ENCODE peak calls at places on chromosome 7, in ten cellular contexts. O, I, B, V, X, G, C, R, J and W are unnamed samples.

GRCh38 chr7:124662937-124663336 is 102.7 kb downstream of the GPR37 start:
- DNase-seq in B (no peak), G (no peak), V (no peak), I (no peak), J (peak), X (no peak), O (no peak), C (no peak), R (no peak), W (no peak)

GRCh38 chr7:45072131-45073030 is 16.4 kb downstream of the NACAD start:
- DNase-seq in O (no peak), R (no peak), C (no peak), I (no peak), J (no peak), G (peak), X (no peak), B (no peak), V (no peak), W (no peak)

GRCh38 chr7:78620931-78621330 is 822.4 kb downstream of the PHTF2 start:
- DNase-seq in I (peak), O (no peak), G (peak), V (peak), C (no peak), J (peak), R (no peak), X (no peak), B (no peak), W (no peak)

GRCh38 chr7:19327011-19327410 is 181.8 kb upstream of the FERD3L start:
- DNase-seq in O (no peak), J (no peak), V (no peak), C (no peak), X (no peak), R (no peak), G (no peak), B (no peak), I (no peak), W (no peak)

GRCh38 chr7:44678096-44678467 is 70.6 kb upstream of the ZMIZ2 start:
- DNase-seq in B (no peak), G (no peak), R (no peak), C (no peak), V (no peak), X (no peak), O (peak), I (no peak), J (no peak), W (no peak)

GRCh38 chr7:27156901-27157716 is 634 bp upstream of the HOXA7 start:
- DNase-seq in J (no peak), I (peak), B (no peak), C (no peak), G (peak), X (peak), R (peak), O (no peak), V (no peak), W (no peak)

GRCh38 chr7:29243777-29244655 is 49.4 kb downstream of the CHN2 start:
- DNase-seq in B (no peak), X (no peak), C (no peak), J (no peak), V (no peak), R (no peak), I (no peak), O (no peak), G (no peak), W (no peak)

GRCh38 chr7:68147621-68148238 is 1151.1 kb downstream of the TYW1 start:
- DNase-seq in J (no peak), B (no peak), G (no peak), R (no peak), X (no peak), V (no peak), O (no peak), C (no peak), I (no peak), W (no peak)

GRCh38 chr7:47402941-47403340 is 179.0 kb downstream of the TNS3 start:
- DNase-seq in J (no peak), C (no peak), X (no peak), V (no peak), O (no peak), R (peak), I (no peak), G (peak), B (peak), W (no peak)

GRCh38 chr7:123367508-123368122 is 166.8 kb downstream of the IQUB start:
- DNase-seq in R (no peak), B (no peak), C (no peak), V (peak), I (peak), J (peak), G (peak), X (peak), O (no peak), W (no peak)

GRCh38 chr7:83347836-83348482 is 185.3 kb upstream of the PCLO start:
- DNase-seq in G (peak), O (no peak), C (no peak), V (no peak), B (no peak), X (no peak), R (no peak), J (peak), I (no peak), W (no peak)

GRCh38 chr7:5345171-5345570 is 62.4 kb downstream of the SLC29A4 start:
- DNase-seq in J (no peak), B (no peak), R (no peak), G (no peak), O (no peak), C (no peak), I (no peak), V (no peak), X (no peak), W (no peak)

GRCh38 chr7:149588930-149589329 is 91.3 kb upstream of the ZNF746 start:
- DNase-seq in V (no peak), I (no peak), X (no peak), B (no peak), R (no peak), J (no peak), O (no peak), C (no peak), G (no peak), W (no peak)

GRCh38 chr7:132234751-132235150 is 341.5 kb downstream of the PLXNA4 start:
- DNase-seq in B (no peak), J (no peak), G (no peak), I (no peak), R (no peak), C (no peak), X (no peak), O (peak), V (no peak), W (no peak)

GRCh38 chr7:142352543-142352942 is 94.7 kb upstream of the PRSS58 start:
- DNase-seq in R (no peak), O (no peak), C (no peak), J (no peak), I (no peak), G (peak), X (no peak), B (no peak), V (no peak), W (no peak)

GRCh38 chr7:18873674-18874341 is 243.6 kb downstream of the TWIST1 start:
- DNase-seq in V (peak), G (no peak), O (peak), R (no peak), J (peak), B (no peak), C (no peak), I (peak), X (no peak), W (no peak)

GRCh38 chr7:147400221-147400689 is 1190.3 kb upstream of the C7orf33 start:
- DNase-seq in I (no peak), C (no peak), X (no peak), O (peak), R (no peak), B (no peak), G (no peak), V (no peak), J (no peak), W (no peak)

GRCh38 chr7:24991333-24991732 is 11.4 kb upstream of the OSBPL3 start:
- DNase-seq in B (no peak), I (no peak), G (no peak), J (no peak), V (no peak), O (no peak), R (peak), X (no peak), C (no peak), W (no peak)

GRCh38 chr7:138992052-138992531 is 10.9 kb upstream of the KIAA1549 start:
- DNase-seq in B (no peak), X (no peak), C (no peak), G (no peak), J (no peak), R (no peak), O (peak), I (no peak), V (no peak), W (no peak)

GRCh38 chr7:70474639-70475234 is 657.2 kb upstream of the GALNT17 start:
- DNase-seq in G (no peak), C (no peak), I (no peak), V (peak), B (no peak), J (no peak), O (no peak), R (no peak), X (no peak), W (no peak)

GRCh38 chr7:47371317-47371716 is 210.6 kb downstream of the TNS3 start:
- DNase-seq in O (no peak), R (no peak), V (no peak), B (no peak), C (no peak), I (no peak), J (peak), X (peak), G (no peak), W (no peak)

GRCh38 chr7:1192171-1192676 is 32.2 kb upstream of the ZFAND2A start:
- DNase-seq in R (no peak), C (no peak), J (peak), O (peak), X (no peak), B (no peak), V (peak), I (no peak), G (peak), W (peak)

GRCh38 chr7:1197997-1198632 is 34.6 kb upstream of the UNCX start:
- DNase-seq in R (no peak), C (no peak), V (no peak), O (peak), B (no peak), G (peak), J (peak), I (no peak), X (no peak), W (peak)

GRCh38 chr7:1196950-1197349 is 35.7 kb upstream of the UNCX start:
- DNase-seq in V (no peak), O (no peak), C (no peak), G (no peak), R (no peak), X (no peak), I (no peak), B (no peak), J (no peak), W (no peak)

GRCh38 chr7:1189986-1190772 is 30.2 kb upstream of the ZFAND2A start:
- DNase-seq in I (no peak), R (no peak), C (no peak), G (no peak), O (no peak), X (no peak), V (no peak), B (no peak), J (no peak), W (no peak)

DNA sequence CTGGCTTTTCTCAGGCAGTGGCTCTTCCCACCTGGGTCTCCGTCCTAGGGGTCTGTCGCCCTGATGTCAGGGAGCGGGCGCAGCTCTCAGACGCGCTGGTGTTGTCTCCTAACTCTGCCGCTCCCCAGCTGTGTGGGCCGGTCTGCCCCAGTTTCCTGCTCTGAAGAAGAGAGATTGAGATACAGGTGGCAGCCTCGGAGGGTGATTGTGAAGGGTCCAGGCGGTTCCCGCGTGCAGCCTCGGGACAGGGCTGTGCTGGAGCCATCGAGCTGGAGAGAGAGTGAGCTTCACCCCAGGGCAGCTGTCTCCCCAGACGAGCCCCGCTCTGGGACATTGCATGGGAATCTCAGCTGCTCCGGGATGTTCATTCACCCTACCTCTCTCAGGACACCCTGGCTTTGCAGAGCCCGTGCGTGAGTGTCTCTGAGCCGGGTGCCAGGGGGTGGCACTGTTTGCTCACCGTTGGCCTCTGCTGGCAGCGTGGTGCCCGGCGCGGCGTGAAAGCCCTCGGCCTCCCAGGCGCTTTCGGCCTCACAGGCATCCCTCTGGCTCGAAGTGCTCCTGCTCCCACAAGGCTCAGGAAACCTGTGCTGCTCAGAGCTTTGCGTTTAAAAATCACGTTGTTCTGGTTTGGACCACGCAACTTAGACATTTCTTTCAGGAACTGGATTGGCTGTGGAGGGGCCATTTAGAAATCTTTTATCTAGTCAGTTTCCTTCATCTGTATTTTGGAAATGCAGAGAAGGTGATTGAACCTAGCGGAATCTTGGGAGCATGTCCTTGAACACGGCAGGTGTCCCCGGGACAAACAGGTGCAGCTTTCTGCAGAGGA is 33.8 kb upstream of the ZFAND2A start:
- DNase-seq in X (peak), B (no peak), V (peak), O (no peak), J (peak), R (peak), I (peak), C (no peak), G (peak), W (no peak)
- TF ChIP-seq CTCF in X (peak), B (peak), V (no peak), O (peak), J (peak), R (peak), I (peak), C (no peak), G (peak), W (peak)

GRCh38 chr7:23539494-23539907 is 7.7 kb upstream of the TRA2A start:
- DNase-seq in V (no peak), I (no peak), X (no peak), G (no peak), J (no peak), R (no peak), C (no peak), B (no peak), O (no peak), W (no peak)
- TF ChIP-seq CTCF in V (no peak), I (no peak), X (no peak), G (no peak), J (no peak), R (no peak), C (no peak), B (no peak), O (no peak), W (no peak)

GRCh38 chr7:13282377-13282980 is 595.0 kb downstream of the ARL4A start:
- DNase-seq in X (no peak), C (no peak), I (no peak), G (peak), J (peak), B (no peak), O (no peak), R (no peak), V (no peak), W (no peak)
- TF ChIP-seq CTCF in X (no peak), C (no peak), I (peak), G (peak), J (peak), B (peak), O (peak), R (no peak), V (no peak), W (peak)

GRCh38 chr7:134316539-134317344 is at the start of gene SLC35B4:
- DNase-seq in B (peak), R (peak), O (peak), G (peak), V (peak), J (peak), X (peak), C (peak), I (peak), W (peak)
- TF ChIP-seq CTCF in B (peak), R (peak), O (peak), G (peak), V (peak), J (no peak), X (no peak), C (peak), I (no peak), W (no peak)

GRCh38 chr7:115086146-115086841 is 164.4 kb downstream of the MDFIC start:
- DNase-seq in R (no peak), G (no peak), J (peak), V (no peak), C (no peak), I (no peak), X (no peak), B (no peak), O (no peak), W (no peak)
- TF ChIP-seq CTCF in R (no peak), G (no peak), J (peak), V (no peak), C (no peak), I (no peak), X (no peak), B (no peak), O (peak), W (no peak)

DNA sequence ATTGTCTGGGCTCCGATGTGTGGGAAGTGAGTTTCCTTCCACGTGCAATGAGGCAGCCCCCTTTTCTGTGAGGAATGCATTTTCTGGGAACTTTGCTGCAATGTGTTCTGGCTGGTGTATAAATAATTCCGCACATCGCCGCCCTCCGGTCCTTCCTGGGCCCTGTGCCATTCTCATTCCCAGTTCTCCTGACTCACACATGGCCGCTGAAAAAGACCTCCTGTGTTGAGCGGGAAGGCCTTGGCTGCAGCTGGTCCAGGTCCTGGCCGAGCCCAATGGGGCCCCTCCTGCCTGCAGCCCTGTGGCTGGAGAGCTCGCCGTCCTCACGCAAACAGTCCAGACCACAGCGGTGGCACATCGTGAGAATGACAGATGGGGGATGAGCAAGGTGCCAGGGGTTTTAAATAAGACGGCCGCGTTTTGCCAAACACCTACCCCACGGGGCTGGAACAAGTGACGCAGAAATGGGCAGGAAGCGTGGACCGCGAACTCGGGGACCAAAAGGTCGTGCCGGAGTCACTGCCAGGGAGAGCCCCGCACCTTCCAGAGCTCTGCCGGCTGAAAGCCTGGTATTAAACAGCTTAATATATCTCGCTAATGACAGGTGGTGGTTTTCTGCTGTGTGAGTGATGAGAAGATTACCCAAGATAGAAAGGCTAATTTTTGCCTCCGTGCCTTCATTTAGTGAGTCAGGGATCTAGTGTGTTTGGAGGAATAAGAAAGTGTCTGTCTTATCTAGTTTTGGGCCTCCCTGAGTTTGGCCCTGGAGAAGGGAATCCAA is 37.0 kb downstream of the FAM20C start:
- DNase-seq in X (no peak), C (no peak), J (no peak), O (peak), B (no peak), G (peak), R (peak), I (no peak), V (no peak), W (peak)
- TF ChIP-seq CTCF in X (no peak), C (no peak), J (no peak), O (no peak), B (no peak), G (no peak), R (no peak), I (no peak), V (no peak), W (no peak)

GRCh38 chr7:4288791-4289190 is 393.3 kb upstream of the FOXK1 start:
- DNase-seq in I (no peak), X (no peak), G (no peak), V (no peak), O (no peak), B (no peak), C (no peak), J (no peak), R (no peak), W (no peak)

GRCh38 chr7:4282434-4283223 is 399.5 kb upstream of the FOXK1 start:
- DNase-seq in G (no peak), X (peak), I (no peak), C (no peak), B (no peak), J (peak), O (no peak), R (no peak), V (no peak), W (no peak)

DNA sequence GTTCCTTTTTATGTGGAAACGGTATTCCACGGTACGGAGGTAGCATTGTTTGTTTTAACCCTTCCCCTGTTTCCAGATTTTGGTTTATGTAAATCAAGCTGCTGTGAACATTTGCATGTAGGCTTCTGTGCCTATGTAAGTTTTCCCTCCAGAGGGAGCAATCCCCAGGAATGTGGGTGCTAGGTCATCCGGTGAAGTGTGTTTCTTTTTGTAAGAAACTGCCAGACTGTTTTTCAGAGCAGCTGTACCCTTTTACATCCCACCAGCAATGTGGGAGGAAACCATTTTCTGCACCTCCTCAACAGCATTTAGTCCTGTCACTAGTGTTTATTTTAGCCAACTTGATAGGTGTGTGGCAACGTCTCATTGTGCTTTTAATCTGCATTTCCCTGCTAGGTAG is 395.8 kb upstream of the FOXK1 start:
- DNase-seq in C (no peak), O (no peak), V (no peak), X (no peak), B (no peak), R (no peak), G (no peak), J (no peak), I (no peak), W (no peak)
- TF ChIP-seq CTCF in C (no peak), O (no peak), V (no peak), X (no peak), B (no peak), R (no peak), G (no peak), J (peak), I (no peak), W (no peak)

GRCh38 chr7:156616269-156617202 is 24.0 kb upstream of the RNF32 start:
- DNase-seq in V (no peak), O (no peak), I (peak), J (no peak), R (no peak), C (no peak), G (no peak), X (no peak), B (no peak), W (no peak)
- TF ChIP-seq CTCF in V (no peak), O (no peak), I (no peak), J (no peak), R (no peak), C (no peak), G (no peak), X (no peak), B (no peak), W (no peak)

DNA sequence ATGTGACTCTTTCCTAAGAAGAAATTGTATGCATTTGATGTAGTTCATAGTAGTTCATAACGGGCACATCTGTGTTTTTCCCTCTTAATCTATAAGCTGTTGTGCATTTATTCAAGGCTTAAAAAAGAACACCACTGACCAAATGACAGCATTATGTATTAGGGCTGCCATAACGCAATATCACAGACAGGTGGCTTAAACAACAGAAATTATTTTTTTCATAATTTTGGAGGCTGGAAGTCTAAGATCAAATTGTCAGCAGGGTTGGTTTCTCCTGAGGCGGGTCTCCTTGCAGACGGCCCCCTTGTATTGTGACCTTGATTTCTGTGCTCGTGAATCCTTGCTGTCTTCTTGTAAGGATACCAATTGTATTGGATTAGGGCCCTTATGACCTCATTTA is 627 bp upstream of the SSMEM1 start:
- DNase-seq in B (no peak), C (no peak), J (no peak), G (no peak), V (no peak), O (no peak), I (no peak), R (no peak), X (no peak), W (no peak)
- TF ChIP-seq CTCF in B (no peak), C (no peak), J (peak), G (no peak), V (peak), O (no peak), I (no peak), R (no peak), X (no peak), W (no peak)